ENCODE peak calls at places on chromosomes 3 and 15, in five cellular contexts. One of them, this sample, is unnamed.

GRCh38 chr3:188526057-188526456 is 372.1 kb downstream of the LPP start:
- DNase-seq in AG04449: no peak
- DNase-seq in GM12864: no peak
- DNase-seq in heart left ventricle: no peak
- DNase-seq in AG10803: peak; percentile 33
- DNase-seq in this sample: no peak

GRCh38 chr15:73988075-73988969 is 3.8 kb downstream of the STOML1 start:
- DNase-seq in AG04449: no peak
- DNase-seq in GM12864: no peak
- DNase-seq in AG10803: no peak
- DNase-seq in heart left ventricle: no peak
- DNase-seq in this sample: no peak

GRCh38 chr3:111763968-111764367 is 95.1 kb upstream of the PHLDB2 start:
- DNase-seq in AG10803: peak; percentile 83
- DNase-seq in AG04449: no peak
- DNase-seq in heart left ventricle: no peak
- DNase-seq in GM12864: no peak
- DNase-seq in this sample: no peak

GRCh38 chr15:60448668-60449360 is 30.1 kb downstream of the ICE2 start:
- DNase-seq in AG10803: no peak
- DNase-seq in heart left ventricle: no peak
- DNase-seq in AG04449: no peak
- DNase-seq in GM12864: no peak
- DNase-seq in this sample: no peak

GRCh38 chr3:140023616-140024530 is 88.9 kb downstream of the CLSTN2 start:
- DNase-seq in AG10803: no peak
- DNase-seq in AG04449: no peak
- DNase-seq in GM12864: no peak
- DNase-seq in heart left ventricle: no peak
- DNase-seq in this sample: no peak

GRCh38 chr3:141498592-141499223 is 11.9 kb downstream of the RASA2 start:
- DNase-seq in AG10803: no peak
- DNase-seq in AG04449: no peak
- DNase-seq in GM12864: peak; percentile 79
- DNase-seq in heart left ventricle: peak; percentile 33
- DNase-seq in this sample: no peak

GRCh38 chr15:51172190-51172589 is 77.5 kb upstream of the TNFAIP8L3 start:
- DNase-seq in GM12864: no peak
- DNase-seq in AG04449: no peak
- DNase-seq in AG10803: peak; percentile 59
- DNase-seq in heart left ventricle: no peak
- DNase-seq in this sample: no peak

GRCh38 chr15:57031605-57032004 is 113.2 kb downstream of the TCF12 start:
- DNase-seq in AG04449: no peak
- DNase-seq in AG10803: peak; percentile 30
- DNase-seq in GM12864: no peak
- DNase-seq in heart left ventricle: peak; percentile 34
- DNase-seq in this sample: no peak

GRCh38 chr3:9396301-9396631 is 1.1 kb upstream of the SETD5 start:
- DNase-seq in AG10803: peak; percentile 98
- DNase-seq in GM12864: peak; percentile 80
- DNase-seq in heart left ventricle: no peak
- DNase-seq in AG04449: peak; percentile 89
- DNase-seq in this sample: peak; percentile 99

GRCh38 chr3:144045766-144046165 is 74.1 kb downstream of the DIPK2A start:
- DNase-seq in GM12864: no peak
- DNase-seq in AG04449: no peak
- DNase-seq in AG10803: no peak
- DNase-seq in heart left ventricle: no peak
- DNase-seq in this sample: no peak

GRCh38 chr15:58684036-58684700 is 65.3 kb downstream of the ADAM10 start:
- DNase-seq in AG04449: no peak
- DNase-seq in GM12864: no peak
- DNase-seq in heart left ventricle: no peak
- DNase-seq in AG10803: no peak
- DNase-seq in this sample: no peak

GRCh38 chr3:122577409-122578028 is at the start of gene PARP15:
- DNase-seq in AG04449: no peak
- DNase-seq in AG10803: no peak
- DNase-seq in heart left ventricle: peak; percentile 20
- DNase-seq in GM12864: no peak
- DNase-seq in this sample: no peak

GRCh38 chr3:151328298-151329036 is 882 bp downstream of the P2RY13 start:
- DNase-seq in AG04449: no peak
- DNase-seq in AG10803: peak; percentile 59
- DNase-seq in GM12864: no peak
- DNase-seq in heart left ventricle: no peak
- DNase-seq in this sample: no peak

GRCh38 chr3:62414786-62415185 is 41.4 kb upstream of the FEZF2 start:
- DNase-seq in AG04449: no peak
- DNase-seq in AG10803: no peak
- DNase-seq in heart left ventricle: no peak
- DNase-seq in GM12864: no peak
- DNase-seq in this sample: no peak

GRCh38 chr3:58065700-58066167 is 57.5 kb downstream of the FLNB start:
- DNase-seq in AG10803: no peak
- DNase-seq in heart left ventricle: no peak
- DNase-seq in AG04449: no peak
- DNase-seq in GM12864: no peak
- DNase-seq in this sample: no peak

GRCh38 chr3:179272385-179272784 is 21.5 kb upstream of the KCNMB3 start:
- DNase-seq in AG04449: no peak
- DNase-seq in GM12864: no peak
- DNase-seq in heart left ventricle: no peak
- DNase-seq in AG10803: no peak
- DNase-seq in this sample: no peak

GRCh38 chr15:23564798-23565394 is 578 bp upstream of the MKRN3 start:
- DNase-seq in AG04449: no peak
- DNase-seq in heart left ventricle: no peak
- DNase-seq in GM12864: no peak
- DNase-seq in AG10803: no peak
- DNase-seq in this sample: no peak

GRCh38 chr15:63027646-63028045 is 14.9 kb upstream of the TPM1 start:
- DNase-seq in GM12864: no peak
- DNase-seq in AG10803: no peak
- DNase-seq in AG04449: no peak
- DNase-seq in heart left ventricle: no peak
- DNase-seq in this sample: no peak

GRCh38 chr3:3177861-3178497 is 1.5 kb downstream of the CRBN start:
- DNase-seq in AG04449: no peak
- DNase-seq in AG10803: no peak
- DNase-seq in GM12864: no peak
- DNase-seq in heart left ventricle: no peak
- DNase-seq in this sample: no peak
- H3K4me3 ChIP-seq in AG04449: peak overlapping the region; percentile 89
- H3K4me3 ChIP-seq in AG10803: peak overlapping the region; percentile 93
- H3K4me3 ChIP-seq in GM12864: no peak overlapping the region
- H3K4me3 ChIP-seq in heart left ventricle: peak overlapping the region; percentile 93
- H3K4me3 ChIP-seq in this sample: peak overlapping the region; percentile 99

GRCh38 chr3:186807231-186807630 is 949 bp upstream of the RFC4 start:
- DNase-seq in heart left ventricle: no peak
- DNase-seq in AG04449: no peak
- DNase-seq in GM12864: no peak
- DNase-seq in AG10803: no peak
- DNase-seq in this sample: no peak
- H3K4me3 ChIP-seq in heart left ventricle: peak overlapping the region; percentile 74
- H3K4me3 ChIP-seq in AG04449: peak overlapping the region; percentile 89
- H3K4me3 ChIP-seq in GM12864: peak overlapping the region; percentile 88
- H3K4me3 ChIP-seq in AG10803: peak overlapping the region; percentile 92
- H3K4me3 ChIP-seq in this sample: no peak overlapping the region

GRCh38 chr15:98776607-98777281 is 128.4 kb downstream of the IGF1R start:
- DNase-seq in AG10803: peak; percentile 85
- DNase-seq in heart left ventricle: no peak
- DNase-seq in AG04449: no peak
- DNase-seq in GM12864: no peak
- DNase-seq in this sample: no peak
- H3K4me3 ChIP-seq in AG10803: no peak overlapping the region
- H3K4me3 ChIP-seq in heart left ventricle: no peak overlapping the region
- H3K4me3 ChIP-seq in AG04449: no peak overlapping the region
- H3K4me3 ChIP-seq in GM12864: no peak overlapping the region
- H3K4me3 ChIP-seq in this sample: no peak overlapping the region

GRCh38 chr15:65029736-65030208 is 333 bp upstream of the MTFMT start:
- DNase-seq in AG10803: no peak
- DNase-seq in GM12864: no peak
- DNase-seq in AG04449: no peak
- DNase-seq in heart left ventricle: no peak
- DNase-seq in this sample: no peak

GRCh38 chr15:65028921-65029735 is at the start of gene MTFMT:
- DNase-seq in AG04449: no peak
- DNase-seq in GM12864: no peak
- DNase-seq in AG10803: peak; percentile 71
- DNase-seq in heart left ventricle: peak; percentile 93
- DNase-seq in this sample: no peak

GRCh38 chr15:65028338-65028737 is 1.1 kb downstream of the MTFMT start:
- DNase-seq in GM12864: no peak
- DNase-seq in heart left ventricle: no peak
- DNase-seq in AG04449: no peak
- DNase-seq in AG10803: no peak
- DNase-seq in this sample: no peak

GRCh38 chr15:65026756-65027155 is 2.7 kb downstream of the MTFMT start:
- DNase-seq in AG10803: no peak
- DNase-seq in heart left ventricle: no peak
- DNase-seq in AG04449: no peak
- DNase-seq in GM12864: no peak
- DNase-seq in this sample: no peak

DNA sequence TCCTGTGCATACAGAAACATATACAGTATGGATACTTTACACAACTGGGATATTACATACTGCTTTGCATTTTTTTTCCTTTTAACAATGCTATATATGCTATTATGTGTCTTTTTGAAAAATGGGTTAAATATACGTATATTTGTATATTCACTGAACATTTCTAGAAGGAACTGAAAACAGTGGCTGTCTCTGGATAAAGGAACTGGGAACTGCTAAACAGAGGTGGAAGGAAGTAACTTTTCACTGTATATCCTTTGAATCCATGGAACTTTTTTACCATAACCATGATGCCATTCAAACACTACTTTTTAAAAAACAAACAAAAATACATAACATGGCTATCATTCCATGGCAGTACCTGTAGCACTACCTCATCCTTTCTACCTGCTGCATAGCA is 1.8 kb downstream of the MTFMT start:
- DNase-seq in AG10803: no peak
- DNase-seq in AG04449: no peak
- DNase-seq in GM12864: no peak
- DNase-seq in heart left ventricle: no peak
- DNase-seq in this sample: no peak
- H3K4me3 ChIP-seq in AG10803: no peak overlapping the region
- H3K4me3 ChIP-seq in AG04449: no peak overlapping the region
- H3K4me3 ChIP-seq in GM12864: no peak overlapping the region
- H3K4me3 ChIP-seq in heart left ventricle: peak overlapping the region; percentile 77
- H3K4me3 ChIP-seq in this sample: no peak overlapping the region

GRCh38 chr3:27726240-27726639 is 4.1 kb upstream of the EOMES start:
- DNase-seq in GM12864: no peak
- DNase-seq in AG04449: no peak
- DNase-seq in heart left ventricle: no peak
- DNase-seq in AG10803: no peak
- DNase-seq in this sample: no peak

GRCh38 chr3:27724459-27725197 is 2.5 kb upstream of the EOMES start:
- DNase-seq in AG10803: no peak
- DNase-seq in heart left ventricle: no peak
- DNase-seq in AG04449: no peak
- DNase-seq in GM12864: no peak
- DNase-seq in this sample: no peak

GRCh38 chr3:27722957-27723802 is 1.1 kb upstream of the EOMES start:
- DNase-seq in heart left ventricle: no peak
- DNase-seq in AG10803: no peak
- DNase-seq in GM12864: no peak
- DNase-seq in AG04449: no peak
- DNase-seq in this sample: no peak

GRCh38 chr3:27721717-27722564 is at the start of gene EOMES:
- DNase-seq in AG10803: no peak
- DNase-seq in GM12864: no peak
- DNase-seq in heart left ventricle: no peak
- DNase-seq in AG04449: no peak
- DNase-seq in this sample: no peak

DNA sequence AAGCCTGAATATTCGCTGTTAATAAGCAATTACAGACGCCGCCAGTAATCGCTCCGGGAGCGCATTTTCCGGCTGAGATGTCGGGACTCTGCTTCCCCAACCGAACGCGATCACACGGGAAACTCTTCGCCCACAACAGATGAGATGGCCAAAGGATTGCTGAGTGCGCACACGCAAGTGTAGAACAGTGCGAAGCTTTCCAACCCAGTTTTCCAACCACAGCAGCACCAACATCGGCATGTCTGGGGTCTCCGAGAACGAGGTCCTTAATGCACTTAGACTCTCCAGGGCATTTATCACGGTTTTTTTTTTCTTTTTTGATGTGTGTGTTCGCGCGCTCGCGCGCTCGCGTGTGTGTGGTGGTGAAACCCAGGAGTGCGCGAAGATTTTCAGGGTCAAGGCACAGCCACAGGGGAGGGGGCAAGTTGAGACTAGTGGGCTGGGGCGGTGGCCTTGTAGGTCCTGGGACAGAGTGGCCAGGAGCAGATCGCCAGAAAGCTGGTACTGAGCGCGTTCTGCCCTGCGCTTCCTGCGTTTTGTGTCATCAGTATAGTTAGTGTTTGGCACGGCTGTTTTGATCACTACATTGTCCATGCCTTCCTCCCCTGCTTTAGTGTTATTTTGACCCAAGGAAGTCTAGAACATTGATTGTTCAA is 1.8 kb upstream of the EOMES start:
- DNase-seq in heart left ventricle: no peak
- DNase-seq in GM12864: no peak
- DNase-seq in AG04449: no peak
- DNase-seq in AG10803: no peak
- DNase-seq in this sample: no peak
- H3K4me3 ChIP-seq in heart left ventricle: peak overlapping the region; percentile 28
- H3K4me3 ChIP-seq in GM12864: no peak overlapping the region
- H3K4me3 ChIP-seq in AG04449: no peak overlapping the region
- H3K4me3 ChIP-seq in AG10803: peak overlapping the region; percentile 22
- H3K4me3 ChIP-seq in this sample: no peak overlapping the region

GRCh38 chr3:66450389-66451022 is 50.3 kb downstream of the LRIG1 start:
- DNase-seq in GM12864: no peak
- DNase-seq in AG10803: peak; percentile 72
- DNase-seq in heart left ventricle: peak; percentile 78
- DNase-seq in AG04449: no peak
- DNase-seq in this sample: no peak
- H3K4me3 ChIP-seq in GM12864: no peak overlapping the region
- H3K4me3 ChIP-seq in AG10803: peak overlapping the region; percentile 6
- H3K4me3 ChIP-seq in heart left ventricle: peak overlapping the region; percentile 5
- H3K4me3 ChIP-seq in AG04449: no peak overlapping the region
- H3K4me3 ChIP-seq in this sample: no peak overlapping the region

GRCh38 chr3:156678216-156678615 is 3.8 kb downstream of the TIPARP start:
- DNase-seq in GM12864: no peak
- DNase-seq in AG04449: no peak
- DNase-seq in AG10803: no peak
- DNase-seq in heart left ventricle: no peak
- DNase-seq in this sample: no peak
- H3K4me3 ChIP-seq in GM12864: peak overlapping the region; percentile 27
- H3K4me3 ChIP-seq in AG04449: peak overlapping the region; percentile 6
- H3K4me3 ChIP-seq in AG10803: peak overlapping the region; percentile 81
- H3K4me3 ChIP-seq in heart left ventricle: no peak overlapping the region
- H3K4me3 ChIP-seq in this sample: no peak overlapping the region

This sample was measured in vagina.